ENCODE peak calls at places on chromosomes 5 and 9, in six cellular contexts. O is naive B cell, G is NCI-H1694, F is AG08395, Z is neuronal stem cell, A is thoracic aorta. U is an unnamed sample.

GRCh38 chr5:1188464-1188863 is 12.9 kb upstream of the SLC6A19 start:
- DNase-seq in O (no peak), G (no peak), F (no peak), Z (no peak), A (no peak), U (no peak)

GRCh38 chr5:33272288-33272687 is 168.5 kb upstream of the TARS1 start:
- DNase-seq in O (no peak), G (no peak), F (peak; percentile 82), Z (no peak), A (no peak), U (no peak)

GRCh38 chr5:14039576-14039975 is 95.1 kb upstream of the DNAH5 start:
- DNase-seq in O (no peak), G (no peak), F (peak; percentile 52), Z (no peak), A (no peak), U (no peak)

GRCh38 chr5:133926960-133927615 is 41.3 kb downstream of the C5orf15 start:
- DNase-seq in O (no peak), G (peak; percentile 83), F (no peak), Z (no peak), A (no peak), U (no peak)

GRCh38 chr5:89855417-89855816 is 554.1 kb downstream of the CETN3 start:
- DNase-seq in O (no peak), G (no peak), F (no peak), Z (no peak), A (no peak), U (no peak)

GRCh38 chr9:38042626-38043359 is 26.2 kb downstream of the SHB start:
- DNase-seq in O (no peak), G (no peak), F (no peak), Z (no peak), A (no peak), U (peak; percentile 74)

GRCh38 chr5:138659121-138659520 is 83.9 kb upstream of the HSPA9 start:
- DNase-seq in O (no peak), G (no peak), F (no peak), Z (no peak), A (no peak), U (no peak)

GRCh38 chr5:38472541-38472940 is 83.9 kb downstream of the LIFR start:
- DNase-seq in O (no peak), G (no peak), F (no peak), Z (no peak), A (no peak), U (no peak)

GRCh38 chr5:72433520-72433919 is 73.7 kb downstream of the ZNF366 start:
- DNase-seq in O (no peak), G (no peak), F (no peak), Z (no peak), A (no peak), U (no peak)

GRCh38 chr5:92561362-92562006 is 1019.5 kb downstream of the NR2F1-AS1 start:
- DNase-seq in O (no peak), G (no peak), F (no peak), Z (no peak), A (no peak), U (no peak)

U was measured in ELF-1.